ENCODE peak calls at places on chromosomes 7 and 10, in seven cellular contexts. One of them, this sample, is unnamed.

GRCh38 chr10:44920252-44920651 is 9.1 kb downstream of the TMEM72 start:
- DNase-seq in endothelial cell: no peak
- DNase-seq in heart right ventricle: no peak
- DNase-seq in transverse colon: no peak
- DNase-seq in heart left ventricle: no peak
- DNase-seq in fibroblast of the aortic adventitia: no peak
- DNase-seq in A549: no peak
- DNase-seq in this sample: no peak

GRCh38 chr7:156475666-156476065 is 164.9 kb upstream of the RNF32 start:
- DNase-seq in heart right ventricle: no peak
- DNase-seq in transverse colon: no peak
- DNase-seq in fibroblast of the aortic adventitia: peak
- DNase-seq in endothelial cell: no peak
- DNase-seq in heart left ventricle: no peak
- DNase-seq in A549: peak
- DNase-seq in this sample: no peak

GRCh38 chr7:103114576-103115008 is 34.3 kb downstream of the NAPEPLD start:
- DNase-seq in endothelial cell: no peak
- DNase-seq in heart left ventricle: no peak
- DNase-seq in fibroblast of the aortic adventitia: no peak
- DNase-seq in transverse colon: no peak
- DNase-seq in heart right ventricle: no peak
- DNase-seq in A549: no peak
- DNase-seq in this sample: no peak

GRCh38 chr10:114519306-114519669 is 115.0 kb upstream of the AFAP1L2 start:
- DNase-seq in endothelial cell: no peak
- DNase-seq in heart left ventricle: peak
- DNase-seq in fibroblast of the aortic adventitia: peak
- DNase-seq in A549: no peak
- DNase-seq in heart right ventricle: no peak
- DNase-seq in transverse colon: peak
- DNase-seq in this sample: no peak

GRCh38 chr10:72276013-72276387 is 2.3 kb downstream of the DDIT4 start:
- DNase-seq in heart left ventricle: no peak
- DNase-seq in fibroblast of the aortic adventitia: peak
- DNase-seq in transverse colon: peak
- DNase-seq in A549: no peak
- DNase-seq in endothelial cell: no peak
- DNase-seq in heart right ventricle: no peak
- DNase-seq in this sample: no peak

GRCh38 chr7:26410156-26410555 is 118.5 kb downstream of the SNX10 start:
- DNase-seq in heart right ventricle: no peak
- DNase-seq in endothelial cell: no peak
- DNase-seq in fibroblast of the aortic adventitia: no peak
- DNase-seq in heart left ventricle: no peak
- DNase-seq in A549: no peak
- DNase-seq in transverse colon: no peak
- DNase-seq in this sample: no peak

GRCh38 chr7:21338728-21339164 is 89.1 kb upstream of the SP4 start:
- DNase-seq in fibroblast of the aortic adventitia: no peak
- DNase-seq in heart right ventricle: no peak
- DNase-seq in transverse colon: no peak
- DNase-seq in endothelial cell: no peak
- DNase-seq in A549: no peak
- DNase-seq in heart left ventricle: no peak
- DNase-seq in this sample: no peak

GRCh38 chr7:27921081-27921836 is 181.3 kb downstream of the TAX1BP1 start:
- DNase-seq in fibroblast of the aortic adventitia: peak
- DNase-seq in A549: peak
- DNase-seq in heart left ventricle: no peak
- DNase-seq in transverse colon: peak
- DNase-seq in heart right ventricle: no peak
- DNase-seq in endothelial cell: peak
- DNase-seq in this sample: no peak

GRCh38 chr10:34183397-34183796 is 631.7 kb downstream of the PARD3 start:
- DNase-seq in heart left ventricle: no peak
- DNase-seq in endothelial cell: no peak
- DNase-seq in A549: no peak
- DNase-seq in heart right ventricle: no peak
- DNase-seq in fibroblast of the aortic adventitia: no peak
- DNase-seq in transverse colon: no peak
- DNase-seq in this sample: no peak

GRCh38 chr7:152636436-152636835 is 39.5 kb downstream of the XRCC2 start:
- DNase-seq in heart right ventricle: no peak
- DNase-seq in heart left ventricle: no peak
- DNase-seq in A549: no peak
- DNase-seq in endothelial cell: no peak
- DNase-seq in fibroblast of the aortic adventitia: no peak
- DNase-seq in transverse colon: no peak
- DNase-seq in this sample: no peak

GRCh38 chr10:102648889-102649752 is 4.8 kb downstream of the TRIM8 start:
- DNase-seq in transverse colon: no peak
- DNase-seq in endothelial cell: no peak
- DNase-seq in heart right ventricle: no peak
- DNase-seq in heart left ventricle: peak
- DNase-seq in fibroblast of the aortic adventitia: no peak
- DNase-seq in A549: no peak
- DNase-seq in this sample: no peak

GRCh38 chr7:106537119-106537518 is 123.8 kb downstream of the CCDC71L start:
- DNase-seq in fibroblast of the aortic adventitia: no peak
- DNase-seq in heart right ventricle: no peak
- DNase-seq in heart left ventricle: no peak
- DNase-seq in endothelial cell: no peak
- DNase-seq in A549: no peak
- DNase-seq in transverse colon: no peak
- DNase-seq in this sample: no peak

GRCh38 chr10:71087622-71088021 is 124.7 kb upstream of the UNC5B start:
- DNase-seq in transverse colon: no peak
- DNase-seq in heart left ventricle: no peak
- DNase-seq in A549: no peak
- DNase-seq in heart right ventricle: no peak
- DNase-seq in endothelial cell: peak
- DNase-seq in fibroblast of the aortic adventitia: no peak
- DNase-seq in this sample: no peak

GRCh38 chr7:30247546-30248386 is 36.6 kb upstream of the ZNRF2 start:
- DNase-seq in heart left ventricle: no peak
- DNase-seq in heart right ventricle: no peak
- DNase-seq in transverse colon: no peak
- DNase-seq in A549: no peak
- DNase-seq in fibroblast of the aortic adventitia: no peak
- DNase-seq in endothelial cell: no peak
- DNase-seq in this sample: no peak

GRCh38 chr10:132544744-132545658 is 7.4 kb downstream of the INPP5A start:
- DNase-seq in transverse colon: no peak
- DNase-seq in heart left ventricle: no peak
- DNase-seq in endothelial cell: no peak
- DNase-seq in A549: no peak
- DNase-seq in heart right ventricle: no peak
- DNase-seq in fibroblast of the aortic adventitia: no peak
- DNase-seq in this sample: no peak

GRCh38 chr7:82778021-82778420 is 334.4 kb upstream of the CACNA2D1 start:
- DNase-seq in endothelial cell: no peak
- DNase-seq in A549: no peak
- DNase-seq in heart right ventricle: no peak
- DNase-seq in heart left ventricle: no peak
- DNase-seq in transverse colon: no peak
- DNase-seq in fibroblast of the aortic adventitia: peak
- DNase-seq in this sample: no peak

GRCh38 chr10:22427890-22428571 is 82.7 kb downstream of the SPAG6 start:
- DNase-seq in heart left ventricle: no peak
- DNase-seq in heart right ventricle: no peak
- DNase-seq in transverse colon: no peak
- DNase-seq in A549: peak
- DNase-seq in endothelial cell: no peak
- DNase-seq in fibroblast of the aortic adventitia: peak
- DNase-seq in this sample: no peak

GRCh38 chr10:12839349-12839927 is 162.1 kb downstream of the CCDC3 start:
- DNase-seq in heart left ventricle: no peak
- DNase-seq in transverse colon: no peak
- DNase-seq in A549: no peak
- DNase-seq in fibroblast of the aortic adventitia: no peak
- DNase-seq in heart right ventricle: no peak
- DNase-seq in endothelial cell: no peak
- DNase-seq in this sample: no peak

GRCh38 chr7:155291045-155291530 is 6.6 kb upstream of the INSIG1 start:
- DNase-seq in transverse colon: peak
- DNase-seq in heart left ventricle: no peak
- DNase-seq in fibroblast of the aortic adventitia: peak
- DNase-seq in heart right ventricle: no peak
- DNase-seq in A549: peak
- DNase-seq in endothelial cell: no peak
- DNase-seq in this sample: no peak

GRCh38 chr10:7340179-7340874 is 70.5 kb downstream of the SFMBT2 start:
- DNase-seq in transverse colon: no peak
- DNase-seq in fibroblast of the aortic adventitia: peak
- DNase-seq in heart left ventricle: peak
- DNase-seq in A549: no peak
- DNase-seq in endothelial cell: no peak
- DNase-seq in heart right ventricle: peak
- DNase-seq in this sample: no peak

GRCh38 chr7:2723138-2723850 is 35.3 kb downstream of the AMZ1 start:
- DNase-seq in endothelial cell: no peak
- DNase-seq in heart left ventricle: peak
- DNase-seq in A549: no peak
- DNase-seq in fibroblast of the aortic adventitia: no peak
- DNase-seq in heart right ventricle: no peak
- DNase-seq in transverse colon: no peak
- DNase-seq in this sample: no peak

GRCh38 chr7:96430350-96430749 is 108.5 kb upstream of the SLC25A13 start:
- DNase-seq in A549: no peak
- DNase-seq in transverse colon: no peak
- DNase-seq in endothelial cell: no peak
- DNase-seq in heart right ventricle: no peak
- DNase-seq in heart left ventricle: no peak
- DNase-seq in fibroblast of the aortic adventitia: no peak
- DNase-seq in this sample: no peak

GRCh38 chr7:125136341-125136740 is 206.7 kb upstream of the POT1 start:
- DNase-seq in fibroblast of the aortic adventitia: no peak
- DNase-seq in transverse colon: no peak
- DNase-seq in heart left ventricle: no peak
- DNase-seq in A549: no peak
- DNase-seq in heart right ventricle: no peak
- DNase-seq in endothelial cell: no peak
- DNase-seq in this sample: no peak

GRCh38 chr7:39428221-39428620 is 138.0 kb upstream of the YAE1 start:
- DNase-seq in heart left ventricle: no peak
- DNase-seq in transverse colon: no peak
- DNase-seq in endothelial cell: no peak
- DNase-seq in A549: no peak
- DNase-seq in heart right ventricle: no peak
- DNase-seq in fibroblast of the aortic adventitia: peak
- DNase-seq in this sample: no peak

DNA sequence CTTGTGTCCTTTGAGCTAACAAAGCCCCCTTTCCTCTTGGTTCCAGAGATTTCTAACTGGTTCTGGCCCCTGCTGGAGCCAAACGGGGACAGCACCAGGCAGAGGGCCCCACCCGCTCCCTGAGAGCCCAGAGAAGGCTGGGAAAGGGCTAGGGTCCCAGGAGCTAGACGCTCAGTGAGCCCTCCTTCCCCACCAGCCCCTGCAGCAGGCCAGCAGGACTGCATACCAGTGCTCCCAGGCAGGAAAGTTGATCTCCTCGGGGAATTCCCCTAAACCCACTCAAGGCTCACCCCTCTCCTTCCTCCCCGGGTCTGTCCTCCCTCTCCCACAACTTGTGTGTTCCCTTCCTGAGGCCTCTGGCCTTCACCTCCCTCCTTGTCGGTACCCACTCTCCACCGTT is 47.7 kb downstream of the PAX2 start:
- DNase-seq in transverse colon: no peak
- DNase-seq in heart right ventricle: no peak
- DNase-seq in A549: no peak
- DNase-seq in heart left ventricle: no peak
- DNase-seq in endothelial cell: no peak
- DNase-seq in fibroblast of the aortic adventitia: no peak
- DNase-seq in this sample: no peak
- TF ChIP-seq CTCF in transverse colon: no peak
- TF ChIP-seq CTCF in heart right ventricle: no peak
- TF ChIP-seq CTCF in A549: no peak
- TF ChIP-seq CTCF in heart left ventricle: no peak
- TF ChIP-seq CTCF in endothelial cell: no peak
- TF ChIP-seq CTCF in fibroblast of the aortic adventitia: no peak
- TF ChIP-seq CTCF in this sample: no peak

DNA sequence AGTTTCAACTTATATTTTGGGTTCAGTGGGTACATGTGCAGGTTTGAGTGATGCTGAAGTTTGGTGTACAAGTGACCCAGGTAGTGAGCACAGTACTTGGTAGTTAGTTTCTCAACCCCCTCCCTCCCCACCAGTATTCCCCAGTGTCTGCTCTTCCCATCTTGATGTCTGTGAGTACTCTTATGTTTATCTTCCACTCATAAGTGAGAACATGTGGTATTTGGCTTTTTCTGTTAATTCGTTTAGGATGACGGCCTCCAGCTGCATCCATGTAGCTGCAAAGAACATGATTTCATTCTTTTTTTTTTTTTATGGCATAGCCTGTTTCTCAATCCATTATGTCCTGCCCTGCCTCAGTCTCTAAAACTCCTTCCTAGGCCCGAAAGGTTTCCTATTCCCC is 222.1 kb downstream of the WDR37 start:
- DNase-seq in fibroblast of the aortic adventitia: no peak
- DNase-seq in heart right ventricle: no peak
- DNase-seq in endothelial cell: no peak
- DNase-seq in heart left ventricle: no peak
- DNase-seq in A549: no peak
- DNase-seq in transverse colon: no peak
- DNase-seq in this sample: no peak
- TF ChIP-seq CTCF in fibroblast of the aortic adventitia: no peak
- TF ChIP-seq CTCF in heart right ventricle: no peak
- TF ChIP-seq CTCF in endothelial cell: no peak
- TF ChIP-seq CTCF in heart left ventricle: no peak
- TF ChIP-seq CTCF in A549: no peak
- TF ChIP-seq CTCF in transverse colon: no peak
- TF ChIP-seq CTCF in this sample: no peak

GRCh38 chr10:65235846-65236245 is 1690.0 kb upstream of the LRRTM3 start:
- DNase-seq in heart left ventricle: no peak
- DNase-seq in transverse colon: no peak
- DNase-seq in A549: no peak
- DNase-seq in fibroblast of the aortic adventitia: no peak
- DNase-seq in heart right ventricle: no peak
- DNase-seq in endothelial cell: no peak
- DNase-seq in this sample: no peak
- TF ChIP-seq CTCF in heart left ventricle: no peak
- TF ChIP-seq CTCF in transverse colon: no peak
- TF ChIP-seq CTCF in A549: no peak
- TF ChIP-seq CTCF in fibroblast of the aortic adventitia: no peak
- TF ChIP-seq CTCF in heart right ventricle: no peak
- TF ChIP-seq CTCF in endothelial cell: no peak
- TF ChIP-seq CTCF in this sample: no peak

DNA sequence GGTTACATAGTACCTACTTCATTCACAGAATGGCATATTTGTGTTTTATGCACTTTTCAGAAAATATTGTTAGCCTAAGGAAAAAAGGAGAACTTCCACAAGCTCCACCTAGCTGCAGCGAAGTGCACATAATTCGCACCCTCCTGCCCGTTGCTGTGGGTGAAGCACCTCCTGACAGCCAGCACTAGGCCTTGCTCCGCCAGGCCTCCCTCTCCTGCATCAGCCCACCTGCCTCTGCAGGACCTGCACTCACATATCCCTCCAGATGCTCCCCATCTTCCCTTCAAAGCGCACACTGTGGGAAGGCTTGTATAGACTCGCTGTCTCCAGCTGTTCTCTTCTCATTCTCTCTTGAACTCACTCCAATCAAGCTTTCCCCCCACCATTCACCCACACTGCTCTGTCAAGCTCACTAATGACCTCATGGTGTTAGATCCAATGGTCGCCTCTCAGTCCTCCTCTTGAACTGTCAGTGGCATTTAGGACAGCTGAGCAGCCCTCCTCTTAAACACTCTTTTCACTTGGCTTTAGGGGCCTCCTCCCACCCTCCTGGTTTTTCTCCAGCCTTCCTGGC is 20.7 kb upstream of the GRID1 start:
- DNase-seq in A549: no peak
- DNase-seq in transverse colon: no peak
- DNase-seq in heart right ventricle: no peak
- DNase-seq in heart left ventricle: no peak
- DNase-seq in endothelial cell: no peak
- DNase-seq in fibroblast of the aortic adventitia: no peak
- DNase-seq in this sample: no peak
- TF ChIP-seq CTCF in A549: no peak
- TF ChIP-seq CTCF in transverse colon: no peak
- TF ChIP-seq CTCF in heart right ventricle: no peak
- TF ChIP-seq CTCF in heart left ventricle: no peak
- TF ChIP-seq CTCF in endothelial cell: no peak
- TF ChIP-seq CTCF in fibroblast of the aortic adventitia: peak
- TF ChIP-seq CTCF in this sample: no peak